ENCODE peak calls at places on chromosomes 7 and 10, in ten cellular contexts. One of them, this sample, is unnamed. For H3K9me3, the result is how much of the 10 kb centered on the place peaks cover.

GRCh38 chr10:93461807-93462178 is 20.3 kb downstream of the MYOF start:
- DNase-seq in A549: peak
- DNase-seq in IMR-90: peak
- DNase-seq in cardiac muscle cell: peak
- DNase-seq in ascending aorta: no peak
- DNase-seq in CD8-positive, alpha-beta memory T cell: no peak
- DNase-seq in sigmoid colon: peak
- DNase-seq in aorta: no peak
- DNase-seq in tibial nerve: no peak
- DNase-seq in upper lobe of right lung: no peak
- DNase-seq in this sample: no peak

GRCh38 chr7:131859162-131859821 is 302.9 kb upstream of the PODXL start:
- DNase-seq in cardiac muscle cell: peak
- DNase-seq in A549: peak
- DNase-seq in tibial nerve: peak
- DNase-seq in upper lobe of right lung: peak
- DNase-seq in CD8-positive, alpha-beta memory T cell: no peak
- DNase-seq in aorta: peak
- DNase-seq in sigmoid colon: peak
- DNase-seq in IMR-90: peak
- DNase-seq in ascending aorta: peak
- DNase-seq in this sample: peak

GRCh38 chr7:155458317-155459132 is 596 bp downstream of the EN2 start:
- DNase-seq in CD8-positive, alpha-beta memory T cell: no peak
- DNase-seq in A549: no peak
- DNase-seq in cardiac muscle cell: no peak
- DNase-seq in upper lobe of right lung: no peak
- DNase-seq in tibial nerve: no peak
- DNase-seq in aorta: peak
- DNase-seq in ascending aorta: no peak
- DNase-seq in sigmoid colon: no peak
- DNase-seq in IMR-90: no peak
- DNase-seq in this sample: no peak

GRCh38 chr10:24262929-24263653 is 54.2 kb downstream of the KIAA1217 start:
- DNase-seq in IMR-90: no peak
- DNase-seq in ascending aorta: no peak
- DNase-seq in aorta: no peak
- DNase-seq in A549: no peak
- DNase-seq in upper lobe of right lung: no peak
- DNase-seq in tibial nerve: peak
- DNase-seq in CD8-positive, alpha-beta memory T cell: no peak
- DNase-seq in sigmoid colon: no peak
- DNase-seq in cardiac muscle cell: peak
- DNase-seq in this sample: no peak

GRCh38 chr7:18212788-18213187 is 185.1 kb upstream of the PRPS1L1 start:
- DNase-seq in ascending aorta: no peak
- DNase-seq in A549: no peak
- DNase-seq in IMR-90: peak
- DNase-seq in sigmoid colon: no peak
- DNase-seq in tibial nerve: no peak
- DNase-seq in CD8-positive, alpha-beta memory T cell: no peak
- DNase-seq in cardiac muscle cell: peak
- DNase-seq in aorta: no peak
- DNase-seq in upper lobe of right lung: no peak
- DNase-seq in this sample: no peak

GRCh38 chr10:93999401-93999851 is 5.7 kb downstream of the PLCE1 start:
- DNase-seq in aorta: peak
- DNase-seq in tibial nerve: peak
- DNase-seq in cardiac muscle cell: peak
- DNase-seq in sigmoid colon: peak
- DNase-seq in upper lobe of right lung: no peak
- DNase-seq in CD8-positive, alpha-beta memory T cell: no peak
- DNase-seq in ascending aorta: peak
- DNase-seq in A549: no peak
- DNase-seq in IMR-90: peak
- DNase-seq in this sample: no peak

GRCh38 chr7:132878228-132878919 is 203.5 kb downstream of the CHCHD3 start:
- DNase-seq in A549: no peak
- DNase-seq in tibial nerve: no peak
- DNase-seq in CD8-positive, alpha-beta memory T cell: no peak
- DNase-seq in ascending aorta: no peak
- DNase-seq in aorta: no peak
- DNase-seq in upper lobe of right lung: no peak
- DNase-seq in cardiac muscle cell: no peak
- DNase-seq in sigmoid colon: no peak
- DNase-seq in IMR-90: no peak
- DNase-seq in this sample: no peak

GRCh38 chr10:128429835-128430513 is 303.8 kb upstream of the MKI67 start:
- DNase-seq in tibial nerve: no peak
- DNase-seq in aorta: no peak
- DNase-seq in ascending aorta: no peak
- DNase-seq in sigmoid colon: no peak
- DNase-seq in upper lobe of right lung: no peak
- DNase-seq in cardiac muscle cell: no peak
- DNase-seq in A549: no peak
- DNase-seq in CD8-positive, alpha-beta memory T cell: no peak
- DNase-seq in IMR-90: no peak
- DNase-seq in this sample: no peak

GRCh38 chr10:124669824-124670654 is 74.1 kb downstream of the FAM53B start:
- DNase-seq in ascending aorta: no peak
- DNase-seq in upper lobe of right lung: no peak
- DNase-seq in CD8-positive, alpha-beta memory T cell: no peak
- DNase-seq in cardiac muscle cell: no peak
- DNase-seq in IMR-90: no peak
- DNase-seq in A549: no peak
- DNase-seq in tibial nerve: no peak
- DNase-seq in sigmoid colon: no peak
- DNase-seq in aorta: no peak
- DNase-seq in this sample: no peak

GRCh38 chr10:17381502-17382142 is 72.8 kb downstream of the ST8SIA6 start:
- DNase-seq in upper lobe of right lung: no peak
- DNase-seq in tibial nerve: no peak
- DNase-seq in CD8-positive, alpha-beta memory T cell: no peak
- DNase-seq in cardiac muscle cell: peak
- DNase-seq in ascending aorta: no peak
- DNase-seq in A549: no peak
- DNase-seq in sigmoid colon: no peak
- DNase-seq in IMR-90: no peak
- DNase-seq in aorta: no peak
- DNase-seq in this sample: no peak

GRCh38 chr7:50835156-50835555 is 52.5 kb upstream of the GRB10 start:
- DNase-seq in upper lobe of right lung: no peak
- DNase-seq in tibial nerve: no peak
- DNase-seq in A549: peak
- DNase-seq in cardiac muscle cell: no peak
- DNase-seq in CD8-positive, alpha-beta memory T cell: no peak
- DNase-seq in sigmoid colon: no peak
- DNase-seq in aorta: no peak
- DNase-seq in IMR-90: no peak
- DNase-seq in ascending aorta: no peak
- DNase-seq in this sample: no peak

GRCh38 chr7:64515781-64516180 is 47.1 kb downstream of the ZNF680 start:
- DNase-seq in IMR-90: no peak
- DNase-seq in sigmoid colon: no peak
- DNase-seq in upper lobe of right lung: no peak
- DNase-seq in ascending aorta: no peak
- DNase-seq in A549: no peak
- DNase-seq in aorta: no peak
- DNase-seq in cardiac muscle cell: peak
- DNase-seq in tibial nerve: no peak
- DNase-seq in CD8-positive, alpha-beta memory T cell: no peak
- DNase-seq in this sample: no peak

GRCh38 chr7:64515330-64515729 is 47.5 kb downstream of the ZNF680 start:
- DNase-seq in IMR-90: no peak
- DNase-seq in cardiac muscle cell: peak
- DNase-seq in tibial nerve: no peak
- DNase-seq in sigmoid colon: no peak
- DNase-seq in CD8-positive, alpha-beta memory T cell: no peak
- DNase-seq in ascending aorta: no peak
- DNase-seq in A549: no peak
- DNase-seq in upper lobe of right lung: no peak
- DNase-seq in aorta: no peak
- DNase-seq in this sample: no peak

GRCh38 chr7:64521409-64521984 is 41.4 kb downstream of the ZNF680 start:
- DNase-seq in IMR-90: no peak
- DNase-seq in A549: no peak
- DNase-seq in CD8-positive, alpha-beta memory T cell: no peak
- DNase-seq in sigmoid colon: no peak
- DNase-seq in aorta: no peak
- DNase-seq in cardiac muscle cell: no peak
- DNase-seq in tibial nerve: no peak
- DNase-seq in ascending aorta: no peak
- DNase-seq in upper lobe of right lung: no peak
- DNase-seq in this sample: no peak

GRCh38 chr7:64516451-64516850 is 46.4 kb downstream of the ZNF680 start:
- DNase-seq in IMR-90: no peak
- DNase-seq in ascending aorta: no peak
- DNase-seq in sigmoid colon: no peak
- DNase-seq in upper lobe of right lung: no peak
- DNase-seq in cardiac muscle cell: peak
- DNase-seq in CD8-positive, alpha-beta memory T cell: no peak
- DNase-seq in tibial nerve: no peak
- DNase-seq in aorta: no peak
- DNase-seq in A549: no peak
- DNase-seq in this sample: no peak
- H3K9me3 ChIP-seq in IMR-90: under half
- H3K9me3 ChIP-seq in ascending aorta: half or more
- H3K9me3 ChIP-seq in sigmoid colon: under half
- H3K9me3 ChIP-seq in upper lobe of right lung: half or more
- H3K9me3 ChIP-seq in cardiac muscle cell: under half
- H3K9me3 ChIP-seq in CD8-positive, alpha-beta memory T cell: under half
- H3K9me3 ChIP-seq in tibial nerve: under half
- H3K9me3 ChIP-seq in aorta: under half
- H3K9me3 ChIP-seq in A549: half or more
- H3K9me3 ChIP-seq in this sample: under half

DNA sequence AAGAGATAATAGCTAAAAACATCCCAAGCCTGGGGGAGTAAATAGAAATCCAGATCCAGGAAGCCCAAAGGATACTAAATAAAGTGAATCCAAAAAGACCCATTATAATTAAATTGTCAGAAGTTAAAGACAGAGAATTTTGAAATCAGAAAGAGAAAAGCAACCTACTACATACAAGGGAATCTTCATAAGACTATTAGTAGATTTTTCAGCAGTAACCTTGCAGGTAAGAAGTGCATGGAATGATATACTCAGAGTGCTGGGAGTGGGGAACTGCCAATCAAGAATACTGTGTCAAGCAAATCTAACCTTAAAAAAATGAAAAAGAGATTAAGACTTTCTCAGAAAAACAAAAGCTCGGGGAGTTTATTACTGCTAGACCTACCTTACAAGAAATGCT is 13.2 kb upstream of the GIMAP1 start:
- DNase-seq in CD8-positive, alpha-beta memory T cell: no peak
- DNase-seq in IMR-90: no peak
- DNase-seq in tibial nerve: no peak
- DNase-seq in ascending aorta: no peak
- DNase-seq in A549: no peak
- DNase-seq in upper lobe of right lung: no peak
- DNase-seq in sigmoid colon: no peak
- DNase-seq in cardiac muscle cell: no peak
- DNase-seq in aorta: no peak
- DNase-seq in this sample: no peak
- H3K9me3 ChIP-seq in CD8-positive, alpha-beta memory T cell: under half
- H3K9me3 ChIP-seq in IMR-90: under half
- H3K9me3 ChIP-seq in tibial nerve: under half
- H3K9me3 ChIP-seq in ascending aorta: under half
- H3K9me3 ChIP-seq in A549: under half
- H3K9me3 ChIP-seq in upper lobe of right lung: under half
- H3K9me3 ChIP-seq in sigmoid colon: under half
- H3K9me3 ChIP-seq in cardiac muscle cell: under half
- H3K9me3 ChIP-seq in aorta: under half
- H3K9me3 ChIP-seq in this sample: under half

GRCh38 chr7:135183478-135183877 is 13.0 kb upstream of the CYREN start:
- DNase-seq in CD8-positive, alpha-beta memory T cell: no peak
- DNase-seq in aorta: no peak
- DNase-seq in IMR-90: no peak
- DNase-seq in sigmoid colon: no peak
- DNase-seq in upper lobe of right lung: no peak
- DNase-seq in ascending aorta: peak
- DNase-seq in cardiac muscle cell: no peak
- DNase-seq in tibial nerve: no peak
- DNase-seq in A549: no peak
- DNase-seq in this sample: no peak

GRCh38 chr7:135181929-135182678 is 11.6 kb upstream of the CYREN start:
- DNase-seq in IMR-90: no peak
- DNase-seq in A549: no peak
- DNase-seq in tibial nerve: no peak
- DNase-seq in CD8-positive, alpha-beta memory T cell: no peak
- DNase-seq in aorta: no peak
- DNase-seq in sigmoid colon: no peak
- DNase-seq in cardiac muscle cell: no peak
- DNase-seq in upper lobe of right lung: no peak
- DNase-seq in ascending aorta: peak
- DNase-seq in this sample: no peak

GRCh38 chr7:135186261-135186540 is 15.7 kb upstream of the CYREN start:
- DNase-seq in tibial nerve: no peak
- DNase-seq in cardiac muscle cell: no peak
- DNase-seq in IMR-90: no peak
- DNase-seq in aorta: no peak
- DNase-seq in CD8-positive, alpha-beta memory T cell: no peak
- DNase-seq in ascending aorta: no peak
- DNase-seq in sigmoid colon: no peak
- DNase-seq in upper lobe of right lung: no peak
- DNase-seq in A549: no peak
- DNase-seq in this sample: no peak

GRCh38 chr7:135185471-135186260 is 15.2 kb upstream of the CYREN start:
- DNase-seq in tibial nerve: no peak
- DNase-seq in upper lobe of right lung: no peak
- DNase-seq in cardiac muscle cell: no peak
- DNase-seq in IMR-90: no peak
- DNase-seq in CD8-positive, alpha-beta memory T cell: no peak
- DNase-seq in aorta: peak
- DNase-seq in A549: no peak
- DNase-seq in ascending aorta: peak
- DNase-seq in sigmoid colon: no peak
- DNase-seq in this sample: no peak

GRCh38 chr7:135184254-135184841 is 13.8 kb upstream of the CYREN start:
- DNase-seq in cardiac muscle cell: no peak
- DNase-seq in CD8-positive, alpha-beta memory T cell: no peak
- DNase-seq in A549: no peak
- DNase-seq in upper lobe of right lung: no peak
- DNase-seq in IMR-90: no peak
- DNase-seq in tibial nerve: no peak
- DNase-seq in sigmoid colon: no peak
- DNase-seq in aorta: no peak
- DNase-seq in ascending aorta: peak
- DNase-seq in this sample: no peak
- H3K9me3 ChIP-seq in cardiac muscle cell: under half
- H3K9me3 ChIP-seq in CD8-positive, alpha-beta memory T cell: under half
- H3K9me3 ChIP-seq in A549: under half
- H3K9me3 ChIP-seq in upper lobe of right lung: under half
- H3K9me3 ChIP-seq in IMR-90: under half
- H3K9me3 ChIP-seq in tibial nerve: under half
- H3K9me3 ChIP-seq in sigmoid colon: under half
- H3K9me3 ChIP-seq in aorta: under half
- H3K9me3 ChIP-seq in ascending aorta: under half
- H3K9me3 ChIP-seq in this sample: under half

DNA sequence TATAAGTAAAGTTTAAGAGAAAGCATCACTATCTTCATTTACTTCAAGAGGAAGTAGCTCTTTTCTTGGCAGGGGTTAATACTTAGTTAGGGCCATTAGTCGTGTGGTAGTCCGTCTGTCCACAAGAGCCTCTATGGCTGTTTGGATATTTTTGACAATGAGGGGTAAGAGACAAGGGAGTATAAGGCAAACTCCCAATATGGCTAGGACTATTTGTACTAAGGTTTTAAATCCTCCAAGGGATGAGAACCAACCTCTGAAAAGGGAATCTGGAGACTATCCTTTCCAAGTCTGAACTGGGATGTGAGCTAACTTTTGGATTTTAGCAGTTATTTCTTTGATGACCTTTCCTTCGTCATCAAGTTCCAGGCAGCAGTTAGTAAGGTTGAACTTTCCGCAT is at the start of gene ZNF117:
- DNase-seq in A549: no peak
- DNase-seq in upper lobe of right lung: no peak
- DNase-seq in CD8-positive, alpha-beta memory T cell: no peak
- DNase-seq in tibial nerve: no peak
- DNase-seq in cardiac muscle cell: no peak
- DNase-seq in IMR-90: no peak
- DNase-seq in aorta: no peak
- DNase-seq in ascending aorta: no peak
- DNase-seq in sigmoid colon: no peak
- DNase-seq in this sample: no peak
- H3K9me3 ChIP-seq in A549: half or more
- H3K9me3 ChIP-seq in upper lobe of right lung: under half
- H3K9me3 ChIP-seq in CD8-positive, alpha-beta memory T cell: under half
- H3K9me3 ChIP-seq in tibial nerve: under half
- H3K9me3 ChIP-seq in cardiac muscle cell: under half
- H3K9me3 ChIP-seq in IMR-90: under half
- H3K9me3 ChIP-seq in aorta: under half
- H3K9me3 ChIP-seq in ascending aorta: half or more
- H3K9me3 ChIP-seq in sigmoid colon: under half
- H3K9me3 ChIP-seq in this sample: under half

This sample was measured in T-helper 17 cell.